ENCODE peak calls at places on chromosomes 11 and 22, in five cellular contexts. I is heart left ventricle; E is MM.1S; G is CD8-positive, alpha-beta T cell; H is mesendoderm. P is an unnamed sample.

GRCh38 chr22:49201046-49201970 is 626.4 kb downstream of the BRD1 start:
- DNase-seq in I (no peak), E (no peak), G (no peak), H (no peak), P (peak; percentile 9)

GRCh38 chr22:25902402-25902801 is 160.4 kb downstream of the MYO18B start:
- DNase-seq in I (no peak), E (no peak), G (no peak), H (no peak), P (no peak)

GRCh38 chr11:8790964-8791363 is 108.4 kb downstream of the RPL27A start:
- DNase-seq in I (no peak), E (no peak), G (no peak), H (no peak), P (no peak)

GRCh38 chr22:41949297-41949965 is 2.5 kb upstream of the CENPM start:
- DNase-seq in I (no peak), E (no peak), G (no peak), H (no peak), P (no peak)

GRCh38 chr11:2708151-2708581 is 8.4 kb upstream of the KCNQ1OT1 start:
- DNase-seq in I (no peak), E (no peak), G (no peak), H (no peak), P (peak; percentile 83)

GRCh38 chr11:122317337-122317736 is 201.3 kb upstream of the BLID start:
- DNase-seq in I (no peak), E (no peak), G (no peak), H (peak; percentile 60), P (no peak)

GRCh38 chr11:71182791-71183556 is 69.4 kb downstream of the SHANK2 start:
- DNase-seq in I (no peak), E (no peak), G (no peak), H (no peak), P (no peak)

GRCh38 chr11:130872961-130873360 is 43.3 kb downstream of the SNX19 start:
- DNase-seq in I (no peak), E (no peak), G (no peak), H (no peak), P (no peak)

GRCh38 chr11:105244157-105244820 is 104.7 kb upstream of the CARD18 start:
- DNase-seq in I (peak; percentile 51), E (peak; percentile 90), G (no peak), H (no peak), P (peak; percentile 68)

GRCh38 chr22:23524226-23524625 is 55.9 kb downstream of the IGLL1 start:
- DNase-seq in I (no peak), E (no peak), G (no peak), H (no peak), P (no peak)

GRCh38 chr11:65381721-65382035 is 768 bp downstream of the SLC25A45 start:
- DNase-seq in I (no peak), E (no peak), G (no peak), H (peak; percentile 94), P (no peak)

GRCh38 chr22:49906799-49907290 is 11.4 kb downstream of the ALG12 start:
- DNase-seq in I (no peak), E (no peak), G (no peak), H (no peak), P (no peak)

GRCh38 chr22:49720279-49720959 is 107.3 kb downstream of the BRD1 start:
- DNase-seq in I (no peak), E (no peak), G (no peak), H (no peak), P (no peak)

GRCh38 chr22:49302530-49302929 is 525.1 kb downstream of the BRD1 start:
- DNase-seq in I (no peak), E (no peak), G (peak; percentile 0), H (no peak), P (peak; percentile 48)

GRCh38 chr11:86931965-86932332 is 23.2 kb downstream of the FZD4 start:
- DNase-seq in I (no peak), E (no peak), G (no peak), H (peak; percentile 80), P (no peak)

GRCh38 chr11:35524780-35525179 is 636 bp downstream of the PAMR1 start:
- DNase-seq in I (no peak), E (no peak), G (no peak), H (no peak), P (no peak)

GRCh38 chr11:313304-313786 is 495 bp upstream of the IFITM1 start:
- DNase-seq in I (no peak), E (no peak), G (no peak), H (peak; percentile 57), P (no peak)
- H3K4me1 ChIP-seq in I (peaks cover 14% of the 10 kb centered on the region), E (peaks cover 14% of the 10 kb centered on the region), G (peaks cover 19% of the 10 kb centered on the region), H (peaks cover 16% of the 10 kb centered on the region), P (peaks cover 40% of the 10 kb centered on the region)

GRCh38 chr11:62560566-62561103 is 13.1 kb downstream of the EEF1G start:
- DNase-seq in I (peak; percentile 92), E (peak; percentile 63), G (peak; percentile 87), H (peak; percentile 99), P (peak; percentile 96)
- H3K27ac ChIP-seq in I (peak overlapping the region; percentile 86), E (peak overlapping the region; percentile 6), G (no peak overlapping the region), H (peak overlapping the region; percentile 7), P (peak overlapping the region; percentile 78)

DNA sequence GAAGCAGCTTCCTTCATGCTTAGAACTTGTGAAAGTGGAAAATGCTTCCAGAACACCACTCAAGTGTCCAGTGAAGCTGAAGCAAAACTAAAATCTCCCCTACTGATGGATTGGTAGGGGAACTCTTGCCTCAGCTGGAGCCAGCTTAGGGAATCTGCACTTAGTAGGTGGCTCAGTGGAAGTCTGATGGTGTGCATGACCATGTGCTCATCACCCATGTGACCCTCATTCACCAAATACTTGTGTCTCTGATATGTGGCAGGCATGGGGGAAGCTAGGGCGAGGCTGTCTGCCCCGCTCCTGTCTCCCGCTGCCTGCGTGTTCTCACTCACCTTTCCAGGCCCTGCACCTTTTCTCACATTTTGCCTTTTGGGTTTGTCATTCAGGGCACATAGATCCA is 7.2 kb downstream of the TEAD1 start:
- DNase-seq in I (no peak), E (no peak), G (no peak), H (peak; percentile 62), P (no peak)
- H3K4me1 ChIP-seq in I (peaks cover 18% of the 10 kb centered on the region), E (peaks cover 50% of the 10 kb centered on the region), G (peaks cover 4% of the 10 kb centered on the region), H (peaks cover 35% of the 10 kb centered on the region), P (peaks cover 68% of the 10 kb centered on the region)

DNA sequence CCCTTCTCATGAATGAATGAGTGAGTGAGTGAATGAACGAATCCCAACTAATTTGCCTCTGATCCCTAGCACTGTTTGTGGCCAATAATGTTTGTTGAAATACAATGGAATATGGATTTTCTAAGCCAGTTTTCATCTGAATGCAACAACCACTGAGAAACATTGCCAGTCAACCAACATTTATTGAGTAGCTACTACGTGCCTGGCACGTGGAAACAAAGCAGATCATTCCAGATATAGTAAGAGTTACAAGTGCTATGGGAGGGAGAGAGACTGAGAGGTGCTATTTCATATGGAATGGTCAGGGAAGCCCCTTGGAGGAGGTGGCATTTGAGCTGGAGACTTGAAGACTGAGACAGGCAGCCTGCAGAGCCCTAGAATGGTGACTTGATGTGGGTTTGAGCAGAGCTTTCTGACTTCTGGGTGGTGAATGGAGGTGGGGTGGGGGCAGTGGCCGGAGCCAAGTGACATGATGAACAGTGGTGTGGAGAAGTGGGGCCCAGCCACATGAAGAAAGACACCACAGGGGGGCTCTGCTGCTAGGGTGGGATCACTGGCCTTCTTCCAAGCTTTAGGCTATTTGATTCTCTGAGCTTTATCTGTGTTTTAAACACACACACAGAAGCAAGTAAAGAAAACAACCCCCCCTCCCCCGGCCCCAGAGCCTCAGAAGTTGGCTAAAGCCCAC is 35.1 kb upstream of the SMTN start:
- DNase-seq in I (no peak), E (no peak), G (no peak), H (no peak), P (no peak)
- H3K27ac ChIP-seq in I (peak overlapping the region; percentile 84), E (no peak overlapping the region), G (no peak overlapping the region), H (no peak overlapping the region), P (peak overlapping the region; percentile 80)

GRCh38 chr22:37735054-37735453 is 38.2 kb downstream of the TRIOBP start:
- DNase-seq in I (peak; percentile 53), E (no peak), G (no peak), H (peak; percentile 73), P (no peak)

GRCh38 chr22:37732699-37733607 is 36.1 kb downstream of the TRIOBP start:
- DNase-seq in I (no peak), E (no peak), G (no peak), H (no peak), P (no peak)

GRCh38 chr22:37731804-37732471 is 35.1 kb downstream of the TRIOBP start:
- DNase-seq in I (no peak), E (no peak), G (no peak), H (peak; percentile 61), P (no peak)

GRCh38 chr22:37734402-37734700 is 37.5 kb downstream of the TRIOBP start:
- DNase-seq in I (no peak), E (no peak), G (no peak), H (no peak), P (no peak)

DNA sequence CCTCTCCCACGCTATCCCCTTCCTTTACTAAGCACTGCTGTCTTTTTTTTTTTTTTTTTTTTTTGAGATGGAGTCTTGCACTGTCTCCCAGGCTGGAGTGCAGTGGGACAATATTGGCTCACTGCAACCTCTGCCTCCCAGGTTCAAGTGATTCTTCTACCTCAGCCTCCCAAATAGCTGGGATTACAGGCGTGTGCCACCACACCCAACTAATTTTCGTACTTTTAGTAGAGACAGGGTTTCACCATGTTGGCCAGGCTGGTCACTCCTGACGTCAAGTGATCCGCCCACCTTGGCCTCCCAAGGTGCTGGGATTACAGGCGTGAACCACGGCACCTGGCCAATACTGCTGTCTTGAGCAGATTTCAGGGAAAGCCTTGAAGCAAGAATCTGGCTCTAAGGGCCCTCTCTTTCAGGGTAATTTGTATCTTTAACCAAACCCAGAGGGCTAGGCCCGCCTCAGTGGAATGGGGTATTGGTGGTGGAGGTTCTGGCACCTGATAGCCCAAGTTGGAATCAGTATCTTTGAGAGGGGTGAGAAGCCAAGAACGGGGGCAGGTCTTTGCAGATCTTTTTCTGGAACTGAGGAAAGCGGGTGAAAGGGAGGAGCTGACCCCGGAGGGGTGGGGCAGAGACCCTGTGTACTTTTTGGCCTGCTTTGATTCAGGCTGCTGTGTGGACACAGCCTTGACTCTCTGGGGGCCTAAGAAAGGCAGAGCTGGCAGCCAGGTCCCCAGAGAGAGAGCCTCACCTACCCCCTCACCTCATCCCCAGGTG is 37.0 kb downstream of the TRIOBP start:
- DNase-seq in I (no peak), E (no peak), G (no peak), H (no peak), P (no peak)
- H3K4me1 ChIP-seq in I (peaks cover under 1% of the 10 kb centered on the region), E (no peaks in the 10 kb centered on the region), G (no peaks in the 10 kb centered on the region), H (no peaks in the 10 kb centered on the region), P (no peaks in the 10 kb centered on the region)

GRCh38 chr11:11577932-11578331 is 43.9 kb downstream of the GALNT18 start:
- DNase-seq in I (no peak), E (no peak), G (no peak), H (no peak), P (no peak)

GRCh38 chr11:11580012-11580411 is 41.8 kb downstream of the GALNT18 start:
- DNase-seq in I (no peak), E (no peak), G (no peak), H (no peak), P (no peak)

GRCh38 chr11:11579012-11579755 is 42.6 kb downstream of the GALNT18 start:
- DNase-seq in I (no peak), E (no peak), G (no peak), H (no peak), P (no peak)

GRCh38 chr11:11578542-11578941 is 43.3 kb downstream of the GALNT18 start:
- DNase-seq in I (no peak), E (no peak), G (no peak), H (no peak), P (no peak)

GRCh38 chr11:11577246-11577855 is 44.5 kb downstream of the GALNT18 start:
- DNase-seq in I (no peak), E (no peak), G (no peak), H (no peak), P (peak; percentile 32)
- H3K27ac ChIP-seq in I (no peak overlapping the region), E (no peak overlapping the region), G (no peak overlapping the region), H (no peak overlapping the region), P (no peak overlapping the region)